ENCODE peak calls at places on chromosomes 13 and 19, in seven cellular contexts. O is AG08396, M is left cardiac atrium, P is hypothalamus, N is T-helper 2 cell, U is amniotic stem cell, C is IMR-90. I is an unnamed sample.

GRCh38 chr13:88817560-88817959 is 1146.4 kb downstream of the SLITRK5 start:
- DNase-seq in P (no peak), M (no peak), O (no peak), C (no peak), U (no peak), N (no peak), I (no peak)

GRCh38 chr13:50323440-50324070 is 308.3 kb downstream of the KCNRG start:
- DNase-seq in P (no peak), N (no peak), C (peak; percentile 96), M (no peak), U (peak; percentile 70), O (peak; percentile 62), I (no peak)

GRCh38 chr13:49374585-49375290 is 69.1 kb downstream of the CAB39L start:
- DNase-seq in M (no peak), O (peak; percentile 65), U (peak; percentile 70), N (no peak), P (no peak), C (peak; percentile 87), I (no peak)

GRCh38 chr19:51150627-51151026 is 8.5 kb downstream of the SIGLEC7 start:
- DNase-seq in P (no peak), N (no peak), U (no peak), M (no peak), C (no peak), O (no peak), I (no peak)

GRCh38 chr19:42554046-42554575 is 25.8 kb upstream of the CEACAM1 start:
- DNase-seq in P (no peak), C (no peak), M (no peak), N (no peak), U (no peak), O (no peak), I (no peak)

GRCh38 chr19:52748336-52748950 is 13.6 kb upstream of the ZNF611 start:
- DNase-seq in O (peak; percentile 20), U (no peak), M (peak; percentile 41), N (peak; percentile 19), C (peak; percentile 57), P (no peak), I (no peak)

GRCh38 chr13:110448677-110449076 is 112.8 kb downstream of the RAB20 start:
- DNase-seq in N (no peak), C (no peak), O (no peak), U (no peak), M (no peak), P (no peak), I (no peak)

GRCh38 chr13:51590966-51591627 is 6.8 kb downstream of the WDFY2 start:
- DNase-seq in P (no peak), M (peak; percentile 24), U (peak; percentile 65), C (peak; percentile 90), N (no peak), O (peak; percentile 60), I (no peak)

GRCh38 chr19:1447565-1447903 is 2.4 kb upstream of the APC2 start:
- DNase-seq in N (no peak), P (no peak), M (no peak), C (no peak), U (no peak), O (no peak), I (no peak)

GRCh38 chr19:6213696-6214585 is 65.8 kb downstream of the MLLT1 start:
- DNase-seq in O (peak; percentile 6), N (no peak), C (no peak), U (no peak), P (no peak), M (no peak), I (no peak)

GRCh38 chr13:31350560-31350959 is 150.8 kb downstream of the B3GLCT start:
- DNase-seq in N (no peak), P (no peak), C (no peak), M (no peak), O (no peak), U (no peak), I (no peak)

GRCh38 chr19:29514525-29515232 is 11.1 kb upstream of the VSTM2B start:
- DNase-seq in M (no peak), N (peak; percentile 42), C (no peak), O (no peak), P (no peak), U (no peak), I (no peak)

GRCh38 chr19:42293966-42294365 is 8.0 kb upstream of the PRR19 start:
- DNase-seq in N (no peak), U (no peak), C (no peak), P (no peak), M (no peak), O (no peak), I (no peak)

GRCh38 chr13:112751617-112752016 is 61.8 kb downstream of the ATP11A start:
- DNase-seq in C (no peak), U (no peak), P (no peak), O (no peak), M (no peak), N (no peak), I (no peak)

GRCh38 chr19:15587663-15588062 is 27.4 kb upstream of the CYP4F8 start:
- DNase-seq in C (no peak), M (peak; percentile 36), O (no peak), U (no peak), P (no peak), N (no peak), I (no peak)

GRCh38 chr13:44158741-44159632 is 214.6 kb upstream of the SERP2 start:
- DNase-seq in N (no peak), P (no peak), U (no peak), O (no peak), M (no peak), C (no peak), I (no peak)

GRCh38 chr13:20711301-20712044 is 8.0 kb downstream of the IL17D start:
- DNase-seq in P (no peak), M (no peak), N (no peak), U (no peak), O (no peak), C (no peak), I (no peak)

GRCh38 chr19:16447015-16447384 is 24.8 kb downstream of the EPS15L1 start:
- DNase-seq in C (peak; percentile 91), M (peak; percentile 80), O (peak; percentile 87), P (peak; percentile 38), N (peak; percentile 83), U (peak; percentile 65), I (peak; percentile 15)

GRCh38 chr13:38883783-38884182 is 106.8 kb downstream of the STOML3 start:
- DNase-seq in U (no peak), N (no peak), O (no peak), C (no peak), P (no peak), M (no peak), I (no peak)

GRCh38 chr13:24153979-24154378 is 6.5 kb upstream of the SPATA13 start:
- DNase-seq in C (no peak), N (no peak), M (no peak), P (no peak), O (no peak), U (no peak), I (no peak)

GRCh38 chr13:114152831-114153371 is 20.5 kb upstream of the RASA3 start:
- DNase-seq in M (no peak), C (no peak), U (no peak), N (no peak), O (no peak), P (no peak), I (no peak)

GRCh38 chr19:40542197-40542859 is 34.3 kb upstream of the SHKBP1 start:
- DNase-seq in M (peak; percentile 59), P (no peak), N (no peak), C (peak; percentile 60), U (no peak), O (peak; percentile 62), I (no peak)

GRCh38 chr19:38617283-38617763 is 430 bp downstream of the MAP4K1 start:
- DNase-seq in O (no peak), N (peak; percentile 43), P (no peak), C (no peak), M (no peak), U (no peak), I (no peak)

GRCh38 chr19:56538761-56539263 is at the start of gene ZFP28:
- DNase-seq in U (no peak), O (peak; percentile 95), M (peak; percentile 87), P (no peak), C (no peak), N (no peak), I (no peak)

GRCh38 chr13:30140973-30141372 is 166.4 kb downstream of the KATNAL1 start:
- DNase-seq in M (no peak), P (no peak), N (no peak), O (no peak), U (no peak), C (no peak), I (no peak)

GRCh38 chr19:10808937-10809655 is 26.9 kb downstream of the TMED1 start:
- DNase-seq in U (no peak), N (peak; percentile 90), C (peak; percentile 21), P (no peak), M (no peak), O (no peak), I (no peak)

GRCh38 chr19:45254044-45254531 is 3.0 kb downstream of the MARK4 start:
- DNase-seq in P (no peak), M (no peak), O (no peak), C (no peak), N (peak; percentile 14), U (no peak), I (no peak)